ENCODE peak calls at places on chromosomes 13 and 19, in five cellular contexts. D is mesothelial cell of epicardium, W is left ventricle myocardium inferior, M is right cardiac atrium, Q is H9. P is an unnamed sample.

GRCh38 chr13:76471486-76471885 is 414.7 kb downstream of the KCTD12 start:
- DNase-seq in M (no peak), Q (no peak), D (no peak), W (no peak), P (no peak)

GRCh38 chr13:44692173-44692713 is 116.1 kb upstream of the TSC22D1 start:
- DNase-seq in M (no peak), D (no peak), W (no peak), Q (peak; percentile 30), P (no peak)

GRCh38 chr13:110925023-110925608 is 10.2 kb upstream of the ANKRD10 start:
- DNase-seq in Q (peak; percentile 60), M (no peak), W (no peak), D (no peak), P (no peak)

GRCh38 chr13:45584816-45585215 is 30.7 kb downstream of the ERICH6B start:
- DNase-seq in Q (peak; percentile 43), W (no peak), M (no peak), D (no peak), P (no peak)

GRCh38 chr19:7272856-7273578 is 21.2 kb downstream of the INSR start:
- DNase-seq in M (no peak), D (no peak), W (no peak), Q (no peak), P (no peak)

GRCh38 chr13:73025212-73026012 is 33.4 kb upstream of the KLF5 start:
- DNase-seq in D (no peak), W (no peak), Q (no peak), M (no peak), P (no peak)

GRCh38 chr19:30374791-30375650 is 2.8 kb downstream of the ZNF536 start:
- DNase-seq in M (no peak), Q (peak; percentile 44), D (peak; percentile 74), W (no peak), P (no peak)

GRCh38 chr13:41848435-41849255 is 112.3 kb downstream of the VWA8 start:
- DNase-seq in Q (no peak), M (no peak), D (no peak), W (no peak), P (no peak)